ENCODE peak calls at places on chromosomes 7 and 10, in five cellular contexts. L, Z, G, K and H are unnamed samples.

GRCh38 chr7:2931034-2931415 is 86.9 kb upstream of the GNA12 start:
- DNase-seq in L (no peak), Z (no peak), G (no peak), K (no peak), H (no peak)

GRCh38 chr7:105249216-105249615 is 139.5 kb downstream of the SRPK2 start:
- DNase-seq in L (no peak), Z (no peak), G (no peak), K (no peak), H (no peak)

GRCh38 chr7:112159346-112159745 is 46.9 kb downstream of the DOCK4 start:
- DNase-seq in L (no peak), Z (no peak), G (no peak), K (no peak), H (no peak)

GRCh38 chr10:22022257-22023051 is 18.9 kb upstream of the DNAJC1 start:
- DNase-seq in L (no peak), Z (peak; percentile 47), G (peak; percentile 59), K (peak; percentile 80), H (no peak)

GRCh38 chr10:117817116-117817515 is 229.6 kb downstream of the RAB11FIP2 start:
- DNase-seq in L (no peak), Z (no peak), G (no peak), K (no peak), H (no peak)

GRCh38 chr10:73576178-73576889 is 14.8 kb downstream of the USP54 start:
- DNase-seq in L (no peak), Z (no peak), G (no peak), K (peak; percentile 94), H (no peak)

GRCh38 chr10:124708922-124709520 is 35.2 kb downstream of the FAM53B start:
- DNase-seq in L (no peak), Z (no peak), G (no peak), K (no peak), H (no peak)

GRCh38 chr7:57385668-57386067 is 64.3 kb upstream of the ZNF716 start:
- DNase-seq in L (no peak), Z (no peak), G (no peak), K (no peak), H (no peak)

GRCh38 chr10:3660753-3661152 is 124.3 kb downstream of the KLF6 start:
- DNase-seq in L (no peak), Z (no peak), G (no peak), K (no peak), H (no peak)

GRCh38 chr7:30285067-30285530 is 702 bp downstream of the ZNRF2 start:
- DNase-seq in L (no peak), Z (peak; percentile 29), G (peak; percentile 24), K (peak; percentile 31), H (peak; percentile 29)

GRCh38 chr7:75655536-75655935 is 83.2 kb downstream of the HIP1 start:
- DNase-seq in L (no peak), Z (no peak), G (no peak), K (no peak), H (no peak)

GRCh38 chr7:151740180-151740845 is 136.6 kb downstream of the PRKAG2 start:
- DNase-seq in L (no peak), Z (no peak), G (no peak), K (no peak), H (no peak)

GRCh38 chr10:133264455-133264854 is 12.2 kb downstream of the ADAM8 start:
- DNase-seq in L (no peak), Z (peak; percentile 35), G (peak; percentile 70), K (no peak), H (no peak)

GRCh38 chr10:101467286-101467770 is 113.4 kb downstream of the BTRC start:
- DNase-seq in L (peak; percentile 69), Z (no peak), G (peak; percentile 56), K (peak; percentile 81), H (peak; percentile 80)

GRCh38 chr10:112335866-112336265 is 38.0 kb upstream of the ACSL5 start:
- DNase-seq in L (no peak), Z (no peak), G (no peak), K (no peak), H (no peak)

GRCh38 chr7:125599387-125599786 is 669.8 kb upstream of the POT1 start:
- DNase-seq in L (no peak), Z (no peak), G (no peak), K (no peak), H (no peak)

GRCh38 chr7:82562716-82563404 is 119.3 kb upstream of the CACNA2D1 start:
- DNase-seq in L (no peak), Z (no peak), G (no peak), K (peak; percentile 62), H (no peak)

GRCh38 chr10:102068216-102068615 is 3.1 kb downstream of the HPS6 start:
- DNase-seq in L (no peak), Z (no peak), G (no peak), K (peak; percentile 44), H (no peak)

GRCh38 chr10:117518246-117518645 is 24.3 kb upstream of the EMX2 start:
- DNase-seq in L (no peak), Z (no peak), G (no peak), K (no peak), H (no peak)

GRCh38 chr7:151936207-151936606 is 20.0 kb upstream of the GALNTL5 start:
- DNase-seq in L (no peak), Z (no peak), G (peak; percentile 50), K (no peak), H (no peak)

GRCh38 chr10:64594072-64594471 is 1072.9 kb downstream of the REEP3 start:
- DNase-seq in L (no peak), Z (no peak), G (no peak), K (no peak), H (no peak)

GRCh38 chr10:60348982-60349381 is 40.7 kb downstream of the ANK3 start:
- DNase-seq in L (no peak), Z (no peak), G (no peak), K (peak; percentile 71), H (no peak)

GRCh38 chr7:155220881-155221280 is 76.8 kb upstream of the INSIG1 start:
- DNase-seq in L (no peak), Z (no peak), G (no peak), K (no peak), H (no peak)

GRCh38 chr10:3785849-3786290 is 861 bp upstream of the KLF6 start:
- DNase-seq in L (no peak), Z (no peak), G (peak; percentile 35), K (peak; percentile 62), H (no peak)

GRCh38 chr10:43282881-43283280 is 16.0 kb upstream of the RASGEF1A start:
- DNase-seq in L (no peak), Z (no peak), G (no peak), K (no peak), H (no peak)

GRCh38 chr7:34752929-34753328 is 94.9 kb downstream of the NPSR1 start:
- DNase-seq in L (no peak), Z (no peak), G (no peak), K (no peak), H (no peak)

GRCh38 chr10:48796846-48797245 is 112.2 kb downstream of the WDFY4 start:
- DNase-seq in L (no peak), Z (no peak), G (no peak), K (no peak), H (no peak)

GRCh38 chr10:20494474-20494873 is 402.6 kb downstream of the NEBL start:
- DNase-seq in L (no peak), Z (no peak), G (no peak), K (peak; percentile 4), H (no peak)

GRCh38 chr7:18607025-18607424 is 111.5 kb downstream of the HDAC9 start:
- DNase-seq in L (no peak), Z (no peak), G (no peak), K (peak; percentile 7), H (no peak)

GRCh38 chr10:30782543-30783461 is 153.2 kb upstream of the LYZL2 start:
- DNase-seq in L (no peak), Z (no peak), G (no peak), K (peak; percentile 35), H (no peak)